ENCODE peak calls at places on chromosomes 11 and 22, in eight cellular contexts. Z is brain microvascular endothelial cell, Y is MM.1S, P is lower lobe of right lung, C is fibroblast of pulmonary artery, W is WTC11, F is uterus, U is body of pancreas. R is an unnamed sample.

GRCh38 chr11:62961017-62961416 is 23.8 kb downstream of the SLC22A6 start:
- DNase-seq in F (no peak), U (peak; percentile 26), Z (no peak), P (no peak), Y (no peak), C (no peak), W (no peak), R (no peak)

GRCh38 chr11:115558635-115559034 is 54.4 kb upstream of the CADM1 start:
- DNase-seq in W (no peak), U (no peak), Z (no peak), Y (no peak), P (no peak), C (no peak), F (no peak), R (no peak)

GRCh38 chr11:1202776-1203504 is 19.9 kb upstream of the MUC5B start:
- DNase-seq in W (peak; percentile 87), Y (peak; percentile 49), F (peak; percentile 53), U (peak; percentile 75), P (peak; percentile 69), Z (peak; percentile 9), C (peak; percentile 33), R (no peak)

GRCh38 chr11:19868281-19868821 is 155.7 kb downstream of the NAV2 start:
- DNase-seq in W (no peak), U (no peak), Y (no peak), P (no peak), Z (peak; percentile 65), F (no peak), C (peak; percentile 98), R (peak; percentile 72)

GRCh38 chr11:26964335-26964734 is 29.6 kb upstream of the FIBIN start:
- DNase-seq in C (peak; percentile 81), Z (no peak), W (no peak), P (no peak), F (no peak), U (no peak), Y (no peak), R (no peak)

GRCh38 chr11:45881708-45882368 is 3.6 kb upstream of the MAPK8IP1 start:
- DNase-seq in F (no peak), W (no peak), Y (no peak), Z (no peak), C (peak; percentile 29), P (no peak), U (no peak), R (no peak)

GRCh38 chr22:30485362-30485988 is 13.7 kb upstream of the SEC14L3 start:
- DNase-seq in C (peak; percentile 64), Y (peak; percentile 43), W (peak; percentile 84), U (peak; percentile 68), F (peak; percentile 43), P (peak; percentile 79), Z (peak; percentile 18), R (peak; percentile 3)

GRCh38 chr11:69301491-69302401 is 7.8 kb downstream of the MYEOV start:
- DNase-seq in W (no peak), P (peak; percentile 80), U (no peak), C (peak; percentile 63), Y (no peak), F (no peak), Z (peak; percentile 83), R (no peak)

GRCh38 chr22:39631381-39631780 is 60.8 kb downstream of the CACNA1I start:
- DNase-seq in U (no peak), Y (no peak), C (no peak), Z (no peak), P (no peak), F (no peak), W (no peak), R (no peak)

GRCh38 chr22:31229402-31230140 is 17.5 kb downstream of the LIMK2 start:
- DNase-seq in P (no peak), Y (peak; percentile 53), C (peak; percentile 58), W (no peak), U (peak; percentile 80), F (peak; percentile 53), Z (no peak), R (no peak)

GRCh38 chr11:65529475-65530156 is 4.7 kb downstream of the SCYL1 start:
- DNase-seq in U (no peak), Y (no peak), F (no peak), Z (no peak), C (no peak), P (no peak), W (no peak), R (no peak)

GRCh38 chr11:60915250-60915914 is 1.4 kb downstream of the TMEM109 start:
- DNase-seq in C (peak; percentile 56), U (peak; percentile 68), Y (peak; percentile 87), W (peak; percentile 65), P (peak; percentile 76), F (no peak), Z (peak; percentile 36), R (no peak)

GRCh38 chr11:65355013-65355775 is 643 bp downstream of the TIGD3 start:
- DNase-seq in F (peak; percentile 43), Y (peak; percentile 59), P (peak; percentile 68), W (peak; percentile 60), C (no peak), U (peak; percentile 38), Z (no peak), R (no peak)

GRCh38 chr22:48347311-48347710 is 1480.4 kb downstream of the BRD1 start:
- DNase-seq in W (no peak), P (no peak), Y (no peak), Z (no peak), F (no peak), C (no peak), U (no peak), R (no peak)

DNA sequence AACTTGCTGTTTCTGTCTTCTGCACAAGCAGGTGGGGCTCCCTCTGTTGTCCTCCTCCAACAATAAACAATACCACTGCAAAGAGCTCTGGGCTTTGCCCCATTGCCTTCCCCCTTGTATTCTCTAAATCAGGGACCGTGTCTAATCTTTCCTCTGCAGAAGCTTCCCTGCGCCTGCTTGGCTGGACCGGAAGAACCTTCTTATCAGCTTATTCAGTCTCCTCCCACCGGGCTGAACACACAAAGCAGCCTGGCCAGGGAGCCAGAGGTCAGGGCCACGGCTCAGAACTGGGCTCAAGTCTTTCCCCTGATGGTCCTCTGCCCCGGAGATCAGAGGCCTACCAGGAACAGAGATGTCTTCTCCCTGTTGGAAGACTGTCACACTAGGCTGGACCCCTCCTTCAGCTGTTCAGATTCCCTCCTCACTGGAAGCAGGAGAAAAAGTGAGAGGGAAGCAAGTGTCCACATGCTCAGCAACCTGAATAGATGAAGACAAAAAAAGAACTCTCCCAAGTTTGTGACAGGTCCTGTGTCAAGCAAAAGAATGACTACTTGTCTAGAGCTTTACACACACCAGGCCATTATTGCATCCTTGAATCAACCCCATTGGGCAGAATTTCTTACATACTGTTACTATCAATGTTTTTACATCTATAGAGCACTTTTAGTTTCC is 63.7 kb downstream of the RAB30 start:
- DNase-seq in C (peak; percentile 35), Y (peak; percentile 68), U (peak; percentile 74), Z (peak; percentile 45), W (peak; percentile 17), F (peak; percentile 47), P (peak; percentile 55), R (no peak)
- TF ChIP-seq CTCF in C (no peak), Y (peak; percentile 16), U (no peak), Z (peak; percentile 6), W (no peak), F (no peak), P (peak; percentile 3), R (no peak)

GRCh38 chr22:43798492-43798891 is 13.6 kb downstream of the EFCAB6 start:
- DNase-seq in U (no peak), Y (no peak), W (no peak), C (no peak), F (no peak), P (no peak), Z (no peak), R (no peak)

GRCh38 chr22:43792905-43793304 is 19.2 kb downstream of the EFCAB6 start:
- DNase-seq in Y (no peak), F (no peak), Z (no peak), P (no peak), U (no peak), W (no peak), C (no peak), R (no peak)

GRCh38 chr22:43800970-43801369 is 11.1 kb downstream of the EFCAB6 start:
- DNase-seq in W (no peak), P (no peak), U (no peak), Y (no peak), C (no peak), Z (no peak), F (no peak), R (no peak)

GRCh38 chr22:43795320-43795719 is 16.8 kb downstream of the EFCAB6 start:
- DNase-seq in P (no peak), Z (no peak), W (no peak), F (no peak), U (no peak), Y (no peak), C (no peak), R (no peak)

DNA sequence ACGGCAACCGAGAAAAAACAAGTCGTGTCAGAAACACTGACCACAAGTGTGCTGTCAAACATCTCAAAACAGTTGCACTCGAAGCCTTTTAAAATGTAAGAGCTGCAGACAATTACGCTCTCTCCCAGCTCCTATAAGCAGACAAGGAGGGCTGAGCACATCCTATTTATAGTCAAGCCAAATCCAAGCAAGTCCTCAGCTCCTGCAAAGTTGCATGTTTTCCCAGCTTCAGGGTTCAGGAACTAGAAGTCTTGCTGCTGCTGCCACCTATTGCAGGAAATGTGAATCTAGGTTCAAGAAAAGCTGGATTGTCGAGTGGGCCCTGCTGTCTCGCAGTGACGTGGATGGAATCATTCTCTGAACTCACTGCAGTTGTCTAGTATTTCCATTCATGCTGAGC is 15.5 kb downstream of the EFCAB6 start:
- DNase-seq in Y (no peak), F (no peak), C (peak; percentile 80), U (no peak), P (no peak), W (no peak), Z (peak; percentile 34), R (no peak)
- TF ChIP-seq CTCF in Y (peak; percentile 29), F (peak; percentile 35), C (peak; percentile 69), U (no peak), P (peak; percentile 10), W (no peak), Z (peak; percentile 58), R (peak; percentile 61)

GRCh38 chr11:134659882-134660281 is 247.8 kb upstream of the B3GAT1 start:
- DNase-seq in Z (no peak), F (no peak), C (no peak), W (no peak), P (no peak), Y (no peak), U (no peak), R (no peak)
- TF ChIP-seq CTCF in Z (no peak), F (no peak), C (no peak), W (no peak), P (no peak), Y (no peak), U (no peak), R (no peak)

DNA sequence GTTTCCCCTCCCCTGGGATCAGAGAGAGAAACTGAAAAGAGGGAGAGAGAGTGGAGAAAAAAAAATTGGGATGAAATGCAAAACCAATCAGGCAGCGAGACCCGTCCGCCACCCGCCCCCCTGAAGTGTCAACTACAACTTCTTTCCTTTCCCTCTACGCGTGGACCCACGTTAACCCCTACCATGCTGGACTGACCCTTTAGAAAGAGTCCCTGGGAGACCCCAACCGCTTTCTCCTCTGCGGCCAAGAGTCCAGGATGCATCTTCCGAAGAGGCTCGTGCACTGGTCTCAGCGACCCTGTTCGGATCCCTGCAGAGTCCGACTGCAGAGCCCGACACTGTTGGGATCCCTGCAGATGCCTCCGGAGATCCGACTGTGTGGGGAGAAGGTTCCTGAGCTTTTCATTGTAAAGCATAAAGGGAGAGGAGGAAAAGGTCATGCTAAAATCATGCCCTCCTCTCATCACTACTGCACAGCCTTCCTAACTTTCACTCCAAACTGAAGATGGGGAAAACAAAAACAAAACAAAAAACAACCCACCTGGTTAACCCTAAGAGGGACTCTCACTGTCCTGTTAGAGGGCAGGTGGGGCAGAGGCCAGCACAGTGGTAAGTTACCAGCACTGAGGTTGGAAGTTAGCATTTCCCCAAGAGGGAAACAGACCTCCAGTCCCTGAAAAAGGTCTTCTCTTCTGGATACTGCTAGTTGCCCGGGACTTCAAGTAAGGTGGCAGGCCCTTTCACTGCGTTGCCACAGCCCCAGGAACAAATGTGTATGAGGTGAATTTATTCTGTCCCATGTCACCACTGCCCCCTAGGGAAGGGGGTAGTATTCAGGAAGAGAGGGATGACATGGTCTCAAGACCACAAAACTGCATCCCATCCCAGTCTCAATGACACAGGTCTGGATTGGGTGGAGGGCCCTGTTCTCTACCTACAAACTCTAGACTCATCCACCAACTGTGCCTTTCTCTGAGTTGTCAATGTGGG is 578 bp upstream of the ADAMTS8 start:
- DNase-seq in Y (no peak), C (no peak), U (no peak), W (no peak), P (no peak), F (no peak), Z (no peak), R (no peak)
- TF ChIP-seq CTCF in Y (no peak), C (no peak), U (no peak), W (no peak), P (no peak), F (no peak), Z (no peak), R (no peak)

R was measured in astrocyte of the cerebellum.